ENCODE peak calls at places on chromosomes 5 and 9, in seven cellular contexts. One of them, this sample, is unnamed.

GRCh38 chr9:8255852-8256251 is 456.3 kb upstream of the DMAC1 start:
- DNase-seq in IMR-90: no peak
- DNase-seq in H9: no peak
- DNase-seq in mesendoderm: no peak
- DNase-seq in H1: no peak
- DNase-seq in neuronal stem cell: no peak
- DNase-seq in mesenchymal stem cell: no peak
- DNase-seq in this sample: no peak

GRCh38 chr9:134328341-134328840 is 2.1 kb downstream of the RXRA start:
- DNase-seq in H1: no peak
- DNase-seq in H9: no peak
- DNase-seq in mesenchymal stem cell: peak
- DNase-seq in neuronal stem cell: peak
- DNase-seq in mesendoderm: no peak
- DNase-seq in IMR-90: peak
- DNase-seq in this sample: no peak

GRCh38 chr9:117458066-117458465 is 43.2 kb upstream of the ASTN2 start:
- DNase-seq in IMR-90: no peak
- DNase-seq in mesendoderm: no peak
- DNase-seq in mesenchymal stem cell: no peak
- DNase-seq in neuronal stem cell: no peak
- DNase-seq in H9: no peak
- DNase-seq in H1: no peak
- DNase-seq in this sample: no peak

GRCh38 chr9:69798737-69799136 is 21.9 kb upstream of the CFAP95 start:
- DNase-seq in H9: no peak
- DNase-seq in neuronal stem cell: no peak
- DNase-seq in H1: no peak
- DNase-seq in IMR-90: peak
- DNase-seq in mesendoderm: no peak
- DNase-seq in mesenchymal stem cell: peak
- DNase-seq in this sample: no peak

GRCh38 chr5:123881791-123882244 is 369.8 kb downstream of the CSNK1G3 start:
- DNase-seq in IMR-90: peak
- DNase-seq in mesendoderm: no peak
- DNase-seq in mesenchymal stem cell: peak
- DNase-seq in H1: no peak
- DNase-seq in H9: no peak
- DNase-seq in neuronal stem cell: no peak
- DNase-seq in this sample: no peak

GRCh38 chr5:16663848-16664247 is 47.1 kb upstream of the RETREG1 start:
- DNase-seq in mesenchymal stem cell: peak
- DNase-seq in H1: no peak
- DNase-seq in IMR-90: no peak
- DNase-seq in neuronal stem cell: no peak
- DNase-seq in H9: no peak
- DNase-seq in mesendoderm: no peak
- DNase-seq in this sample: no peak

GRCh38 chr9:119368179-119368578 is 1.1 kb downstream of the BRINP1 start:
- DNase-seq in mesenchymal stem cell: no peak
- DNase-seq in H9: no peak
- DNase-seq in IMR-90: no peak
- DNase-seq in neuronal stem cell: no peak
- DNase-seq in H1: no peak
- DNase-seq in mesendoderm: no peak
- DNase-seq in this sample: no peak

GRCh38 chr9:71966601-71967000 is 55.2 kb downstream of the C9orf85 start:
- DNase-seq in H9: peak
- DNase-seq in neuronal stem cell: no peak
- DNase-seq in H1: no peak
- DNase-seq in mesendoderm: peak
- DNase-seq in IMR-90: no peak
- DNase-seq in mesenchymal stem cell: no peak
- DNase-seq in this sample: no peak

GRCh38 chr5:172299916-172300439 is 16.4 kb upstream of the UBTD2 start:
- DNase-seq in mesenchymal stem cell: peak
- DNase-seq in H9: no peak
- DNase-seq in H1: no peak
- DNase-seq in mesendoderm: no peak
- DNase-seq in IMR-90: peak
- DNase-seq in neuronal stem cell: no peak
- DNase-seq in this sample: no peak

GRCh38 chr5:40401965-40402364 is 277.8 kb upstream of the PTGER4 start:
- DNase-seq in H1: no peak
- DNase-seq in neuronal stem cell: no peak
- DNase-seq in mesenchymal stem cell: no peak
- DNase-seq in H9: no peak
- DNase-seq in mesendoderm: peak
- DNase-seq in IMR-90: peak
- DNase-seq in this sample: peak

GRCh38 chr9:73132034-73132776 is 19.5 kb upstream of the ANXA1 start:
- DNase-seq in IMR-90: peak
- DNase-seq in H1: no peak
- DNase-seq in mesenchymal stem cell: peak
- DNase-seq in H9: peak
- DNase-seq in neuronal stem cell: peak
- DNase-seq in mesendoderm: peak
- DNase-seq in this sample: peak

GRCh38 chr5:34652916-34653315 is 3.2 kb upstream of the RAI14 start:
- DNase-seq in H9: no peak
- DNase-seq in H1: no peak
- DNase-seq in mesendoderm: no peak
- DNase-seq in neuronal stem cell: no peak
- DNase-seq in mesenchymal stem cell: no peak
- DNase-seq in IMR-90: peak
- DNase-seq in this sample: no peak

GRCh38 chr5:154288145-154288544 is 97.6 kb downstream of the GALNT10 start:
- DNase-seq in IMR-90: peak
- DNase-seq in neuronal stem cell: no peak
- DNase-seq in mesenchymal stem cell: peak
- DNase-seq in H9: no peak
- DNase-seq in H1: no peak
- DNase-seq in mesendoderm: peak
- DNase-seq in this sample: no peak

GRCh38 chr5:55557123-55557522 is 22.4 kb upstream of the PLPP1 start:
- DNase-seq in mesendoderm: no peak
- DNase-seq in neuronal stem cell: no peak
- DNase-seq in mesenchymal stem cell: no peak
- DNase-seq in H1: no peak
- DNase-seq in IMR-90: no peak
- DNase-seq in H9: no peak
- DNase-seq in this sample: no peak
- H2BK5ac ChIP-seq in mesendoderm: no peak
- H2BK5ac ChIP-seq in neuronal stem cell: no peak
- H2BK5ac ChIP-seq in mesenchymal stem cell: no peak
- H2BK5ac ChIP-seq in H1: no peak
- H2BK5ac ChIP-seq in IMR-90: no peak
- H2BK5ac ChIP-seq in H9: no peak
- H2BK5ac ChIP-seq in this sample: no peak

GRCh38 chr9:91534374-91534773 is 110.7 kb upstream of the NFIL3 start:
- DNase-seq in mesenchymal stem cell: no peak
- DNase-seq in H1: no peak
- DNase-seq in IMR-90: peak
- DNase-seq in mesendoderm: no peak
- DNase-seq in H9: no peak
- DNase-seq in neuronal stem cell: no peak
- DNase-seq in this sample: no peak

GRCh38 chr9:91533382-91533781 is 109.8 kb upstream of the NFIL3 start:
- DNase-seq in H9: no peak
- DNase-seq in mesendoderm: no peak
- DNase-seq in mesenchymal stem cell: no peak
- DNase-seq in H1: no peak
- DNase-seq in IMR-90: no peak
- DNase-seq in neuronal stem cell: no peak
- DNase-seq in this sample: no peak

GRCh38 chr9:91532325-91532724 is 108.7 kb upstream of the NFIL3 start:
- DNase-seq in neuronal stem cell: no peak
- DNase-seq in H1: no peak
- DNase-seq in H9: no peak
- DNase-seq in mesenchymal stem cell: no peak
- DNase-seq in IMR-90: peak
- DNase-seq in mesendoderm: no peak
- DNase-seq in this sample: no peak

GRCh38 chr9:91536211-91536691 is 112.6 kb upstream of the NFIL3 start:
- DNase-seq in IMR-90: peak
- DNase-seq in H1: no peak
- DNase-seq in H9: no peak
- DNase-seq in mesendoderm: peak
- DNase-seq in mesenchymal stem cell: peak
- DNase-seq in neuronal stem cell: no peak
- DNase-seq in this sample: no peak

DNA sequence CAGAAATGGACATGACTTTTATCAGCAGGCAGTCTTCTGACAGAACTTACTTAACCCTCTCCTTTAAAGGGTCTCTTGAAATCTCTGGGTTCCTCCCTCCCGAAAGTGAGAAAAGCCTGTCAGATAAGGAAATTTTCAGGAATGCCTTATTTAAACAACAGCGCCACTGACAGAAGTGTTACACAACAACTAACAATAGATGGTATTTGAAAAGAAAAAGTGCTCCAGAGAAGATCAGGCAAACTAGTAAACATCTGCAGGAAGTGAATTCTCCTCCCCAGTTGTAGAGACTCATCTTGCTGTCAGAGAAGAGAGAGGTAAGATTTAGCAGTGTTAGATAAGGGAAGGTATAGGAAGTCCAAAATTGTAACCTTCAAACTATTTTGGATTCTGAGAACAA is 107.2 kb upstream of the NFIL3 start:
- DNase-seq in mesenchymal stem cell: peak
- DNase-seq in IMR-90: peak
- DNase-seq in H9: no peak
- DNase-seq in neuronal stem cell: no peak
- DNase-seq in mesendoderm: peak
- DNase-seq in H1: no peak
- DNase-seq in this sample: peak
- H2BK5ac ChIP-seq in mesenchymal stem cell: no peak
- H2BK5ac ChIP-seq in IMR-90: no peak
- H2BK5ac ChIP-seq in H9: no peak
- H2BK5ac ChIP-seq in neuronal stem cell: no peak
- H2BK5ac ChIP-seq in mesendoderm: no peak
- H2BK5ac ChIP-seq in H1: no peak
- H2BK5ac ChIP-seq in this sample: no peak

DNA sequence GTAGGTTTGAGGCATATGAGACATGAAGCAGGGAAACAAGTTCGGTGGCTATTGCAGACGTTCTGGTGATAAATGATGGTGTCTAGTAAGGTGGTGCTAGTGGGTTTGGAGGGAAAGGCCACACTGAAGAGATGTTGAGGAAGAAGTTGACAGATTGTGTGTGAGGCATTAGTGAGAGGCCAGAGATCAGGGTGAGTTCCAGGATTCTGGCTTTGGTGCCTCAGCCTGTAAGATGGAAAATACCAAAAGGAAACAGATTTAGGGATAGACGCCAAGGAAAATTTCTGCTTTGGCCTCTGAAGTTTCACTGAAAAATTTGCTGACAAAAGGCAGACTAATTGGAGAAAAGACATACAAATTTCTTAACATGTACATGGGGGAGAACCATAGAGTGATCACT is 6.4 kb upstream of the PAIP1 start:
- DNase-seq in IMR-90: no peak
- DNase-seq in neuronal stem cell: no peak
- DNase-seq in mesendoderm: no peak
- DNase-seq in H9: no peak
- DNase-seq in H1: no peak
- DNase-seq in mesenchymal stem cell: no peak
- DNase-seq in this sample: no peak
- H2BK5ac ChIP-seq in IMR-90: no peak
- H2BK5ac ChIP-seq in neuronal stem cell: no peak
- H2BK5ac ChIP-seq in mesendoderm: no peak
- H2BK5ac ChIP-seq in H9: no peak
- H2BK5ac ChIP-seq in H1: no peak
- H2BK5ac ChIP-seq in mesenchymal stem cell: no peak
- H2BK5ac ChIP-seq in this sample: no peak

GRCh38 chr5:2762744-2763532 is 11.5 kb upstream of the IRX2 start:
- DNase-seq in H1: no peak
- DNase-seq in neuronal stem cell: no peak
- DNase-seq in mesendoderm: no peak
- DNase-seq in IMR-90: no peak
- DNase-seq in H9: no peak
- DNase-seq in mesenchymal stem cell: no peak
- DNase-seq in this sample: no peak
- H2BK5ac ChIP-seq in H1: peak
- H2BK5ac ChIP-seq in neuronal stem cell: peak
- H2BK5ac ChIP-seq in mesendoderm: no peak
- H2BK5ac ChIP-seq in IMR-90: no peak
- H2BK5ac ChIP-seq in H9: no peak
- H2BK5ac ChIP-seq in mesenchymal stem cell: no peak
- H2BK5ac ChIP-seq in this sample: no peak

DNA sequence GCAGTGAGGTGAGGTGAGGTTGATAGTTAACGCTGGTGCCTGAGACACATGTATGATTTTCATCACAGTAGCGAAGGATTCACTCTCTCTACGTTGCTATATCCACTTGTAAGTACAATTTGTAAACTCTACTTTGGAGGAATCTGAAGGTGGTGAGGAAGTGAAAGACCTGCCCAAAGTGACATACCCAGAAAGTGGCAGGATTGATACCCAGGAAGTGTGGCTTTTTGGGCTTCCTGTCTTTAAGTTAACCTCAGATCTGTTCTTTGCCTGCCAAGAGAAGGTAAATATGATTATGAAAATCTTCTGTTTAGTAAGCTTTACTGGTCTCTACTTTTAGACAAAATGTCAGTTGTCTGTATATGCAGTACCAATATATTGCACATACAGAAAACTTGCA is 143.1 kb downstream of the SH3GL2 start:
- DNase-seq in H9: no peak
- DNase-seq in IMR-90: no peak
- DNase-seq in H1: no peak
- DNase-seq in mesendoderm: no peak
- DNase-seq in neuronal stem cell: no peak
- DNase-seq in mesenchymal stem cell: no peak
- DNase-seq in this sample: no peak
- H2BK5ac ChIP-seq in H9: no peak
- H2BK5ac ChIP-seq in IMR-90: no peak
- H2BK5ac ChIP-seq in H1: no peak
- H2BK5ac ChIP-seq in mesendoderm: no peak
- H2BK5ac ChIP-seq in neuronal stem cell: no peak
- H2BK5ac ChIP-seq in mesenchymal stem cell: no peak
- H2BK5ac ChIP-seq in this sample: no peak

This sample was measured in trophoblast cell.